ENCODE peak calls at places on chromosomes 12 and 14, in ten cellular contexts. B is adrenal gland, O is A549, L is spleen, J is esophagus squamous epithelium, E is K562, A is uterus, Z is tibial nerve, S is prostate gland, C is heart left ventricle. I is an unnamed sample.

GRCh38 chr12:24742378-24742777 is 206.5 kb downstream of the BCAT1 start:
- DNase-seq in E (no peak), B (peak; percentile 32), A (no peak), J (no peak), C (peak; percentile 40), L (peak; percentile 76), Z (peak; percentile 43), O (no peak), S (no peak), I (no peak)

GRCh38 chr14:71163842-71164500 is 256.7 kb downstream of the PCNX1 start:
- DNase-seq in B (no peak), S (no peak), O (no peak), C (no peak), L (no peak), J (no peak), E (no peak), Z (no peak), A (no peak), I (no peak)

GRCh38 chr12:76020731-76021672 is 10.6 kb downstream of the PHLDA1 start:
- DNase-seq in A (peak; percentile 25), O (peak; percentile 87), L (no peak), C (no peak), J (no peak), E (no peak), B (peak; percentile 36), Z (no peak), S (no peak), I (no peak)

GRCh38 chr12:130686511-130686981 is 29.6 kb downstream of the RIMBP2 start:
- DNase-seq in S (peak; percentile 19), L (peak; percentile 46), O (no peak), Z (no peak), E (no peak), C (no peak), A (no peak), J (no peak), B (no peak), I (no peak)

GRCh38 chr12:45337835-45338234 is 121.9 kb downstream of the ANO6 start:
- DNase-seq in E (no peak), Z (no peak), O (no peak), S (no peak), J (no peak), A (no peak), C (no peak), L (no peak), B (no peak), I (no peak)

GRCh38 chr12:47850153-47851084 is 30.7 kb upstream of the HDAC7 start:
- DNase-seq in Z (no peak), J (no peak), S (no peak), L (no peak), E (peak; percentile 84), A (no peak), O (no peak), C (no peak), B (no peak), I (peak; percentile 46)

GRCh38 chr12:77343291-77343690 is 277.9 kb upstream of the E2F7 start:
- DNase-seq in C (no peak), E (no peak), O (no peak), B (no peak), J (no peak), S (no peak), Z (no peak), A (no peak), L (no peak), I (no peak)

GRCh38 chr12:88638956-88639355 is 58.7 kb upstream of the KITLG start:
- DNase-seq in O (no peak), Z (no peak), B (no peak), A (no peak), C (no peak), E (no peak), L (no peak), S (no peak), J (no peak), I (no peak)

GRCh38 chr14:22282429-22282828 is 306.6 kb downstream of the DAD1 start:
- DNase-seq in L (no peak), Z (no peak), B (no peak), C (no peak), S (no peak), A (no peak), O (no peak), J (no peak), E (no peak), I (no peak)

GRCh38 chr12:56760460-56760859 is 2.7 kb upstream of the HSD17B6 start:
- DNase-seq in O (no peak), J (no peak), Z (no peak), S (no peak), C (no peak), A (no peak), B (no peak), E (no peak), L (no peak), I (no peak)

GRCh38 chr14:93941293-93941910 is 14.3 kb downstream of the FAM181A start:
- DNase-seq in B (no peak), A (no peak), Z (no peak), O (no peak), E (no peak), J (no peak), C (no peak), L (peak; percentile 76), S (no peak), I (no peak)
- TF ChIP-seq POLR2A in B (no peak), A (no peak), Z (no peak), O (no peak), E (no peak), J (no peak), C (no peak), L (no peak), S (no peak), I (no peak)

GRCh38 chr14:77709412-77709811 is 1.5 kb downstream of the SLIRP start:
- DNase-seq in B (no peak), E (no peak), C (no peak), L (no peak), A (no peak), Z (no peak), S (no peak), J (no peak), O (no peak), I (peak; percentile 21)

GRCh38 chr14:77708749-77709148 is 846 bp downstream of the SLIRP start:
- DNase-seq in Z (no peak), A (no peak), E (no peak), B (no peak), O (no peak), L (no peak), C (no peak), J (no peak), S (no peak), I (peak; percentile 44)

GRCh38 chr14:77707355-77707723 is 484 bp downstream of the ALKBH1 start:
- DNase-seq in A (no peak), J (no peak), C (peak; percentile 13), Z (peak; percentile 16), L (no peak), O (peak; percentile 41), S (peak; percentile 36), B (peak; percentile 27), E (peak; percentile 23), I (peak; percentile 66)

GRCh38 chr14:77710364-77710763 is 2.5 kb downstream of the SLIRP start:
- DNase-seq in E (no peak), A (no peak), C (no peak), J (no peak), L (no peak), Z (no peak), B (no peak), S (no peak), O (no peak), I (no peak)

GRCh38 chr14:77707724-77708408 is at the start of the genes ALKBH1 and SLIRP:
- DNase-seq in Z (peak; percentile 92), L (peak; percentile 95), O (peak; percentile 82), J (peak; percentile 25), C (peak; percentile 88), E (peak; percentile 64), A (peak; percentile 84), S (peak; percentile 79), B (peak; percentile 89), I (peak; percentile 89)
- TF ChIP-seq POLR2A in Z (peak; percentile 18), L (no peak), O (peak; percentile 86), J (no peak), C (no peak), E (peak; percentile 96), A (no peak), S (peak; percentile 26), B (no peak), I (peak; percentile 91)

DNA sequence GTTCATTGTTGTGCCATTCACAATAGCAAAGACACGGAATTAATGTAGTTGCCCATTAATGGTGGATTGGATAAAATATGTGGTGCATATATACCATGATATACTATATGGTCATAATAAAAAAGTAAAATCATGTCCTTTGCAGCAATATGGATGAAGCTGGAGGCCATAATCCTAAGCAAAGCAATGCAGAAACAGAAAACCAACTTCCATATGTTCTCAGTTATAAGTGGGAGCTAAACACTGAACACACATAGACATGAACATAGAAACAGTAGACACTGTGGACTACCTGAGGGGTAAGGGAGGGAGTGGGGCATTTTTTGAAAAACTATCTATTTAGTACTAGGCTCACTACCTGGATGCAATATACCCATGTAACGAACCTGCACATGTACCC is 3.0 kb upstream of the ERP27 start:
- DNase-seq in O (no peak), S (no peak), L (no peak), C (no peak), J (no peak), Z (no peak), B (no peak), E (no peak), A (no peak), I (no peak)
- TF ChIP-seq POLR2A in O (no peak), S (no peak), L (no peak), C (no peak), J (no peak), Z (no peak), B (no peak), E (no peak), A (no peak), I (no peak)

GRCh38 chr12:123106640-123107359 is 44.1 kb downstream of the PITPNM2 start:
- DNase-seq in L (peak; percentile 93), C (peak; percentile 65), O (peak; percentile 39), B (no peak), S (no peak), E (peak; percentile 71), Z (no peak), A (no peak), J (no peak), I (no peak)
- TF ChIP-seq POLR2A in L (no peak), C (no peak), O (no peak), B (no peak), S (no peak), E (peak; percentile 22), Z (no peak), A (no peak), J (no peak), I (no peak)

DNA sequence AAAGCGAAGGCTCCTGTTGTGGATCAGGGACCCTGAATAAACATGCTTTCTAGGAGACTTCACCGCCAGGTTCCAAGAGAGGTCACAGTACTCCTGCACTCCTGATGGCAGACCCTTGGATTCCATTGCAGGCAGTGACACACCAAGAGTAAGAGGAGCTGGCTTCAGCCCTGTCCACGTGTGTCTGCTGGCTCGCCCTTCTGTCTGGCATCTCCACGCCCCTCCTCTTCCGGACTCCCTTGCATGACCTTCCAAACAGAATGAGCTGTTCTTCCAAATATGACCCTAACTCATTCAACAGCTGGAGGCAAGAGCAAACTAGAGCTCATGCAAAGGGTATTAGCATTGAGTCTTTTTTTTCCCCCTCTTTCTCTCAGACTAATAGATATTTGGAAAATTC is 233.0 kb upstream of the PLEKHG7 start:
- DNase-seq in A (no peak), L (peak; percentile 76), S (no peak), E (no peak), J (no peak), O (peak; percentile 47), C (peak; percentile 83), Z (no peak), B (peak; percentile 32), I (no peak)
- TF ChIP-seq POLR2A in A (no peak), L (no peak), S (no peak), E (no peak), J (no peak), O (no peak), C (no peak), Z (no peak), B (no peak), I (no peak)

GRCh38 chr12:5557906-5558305 is 126.0 kb downstream of the NTF3 start:
- DNase-seq in A (no peak), L (no peak), B (no peak), J (no peak), O (no peak), Z (no peak), S (no peak), E (no peak), C (no peak), I (no peak)
- TF ChIP-seq POLR2A in A (no peak), L (no peak), B (no peak), J (no peak), O (no peak), Z (no peak), S (no peak), E (no peak), C (no peak), I (no peak)